ENCODE peak calls at places on chromosomes 7 and 10, in five cellular contexts. M is CD8-positive, alpha-beta memory T cell; T is neural crest cell; E is stimulated activated CD4-positive, alpha-beta T cell treated with anti-CD3 and anti-CD28 coated beads, Interleukin-4, amount 100 ng/mL, for 24 hours; H is ecto neural progenitor cell. S is an unnamed sample.

GRCh38 chr10:65548046-65548445 is 1377.8 kb upstream of the LRRTM3 start:
- DNase-seq in H (no peak), T (no peak), M (no peak), E (no peak), S (no peak)

GRCh38 chr10:51733061-51733460 is 33.7 kb upstream of the CSTF2T start:
- DNase-seq in E (no peak), M (no peak), H (no peak), T (no peak), S (no peak)

GRCh38 chr10:119079572-119080520 is 771 bp downstream of the EIF3A start:
- DNase-seq in E (peak), T (peak), H (peak), M (peak), S (peak)

GRCh38 chr7:123571684-123572083 is 14.1 kb upstream of the NDUFA5 start:
- DNase-seq in T (no peak), M (no peak), H (no peak), E (no peak), S (no peak)

GRCh38 chr10:124741922-124742417 is 2.2 kb downstream of the FAM53B start:
- DNase-seq in M (no peak), T (no peak), E (no peak), H (no peak), S (no peak)

GRCh38 chr10:124012991-124013390 is 80.4 kb downstream of the CHST15 start:
- DNase-seq in E (no peak), H (no peak), M (no peak), T (no peak), S (no peak)

GRCh38 chr7:55651057-55651456 is 78.8 kb upstream of the VOPP1 start:
- DNase-seq in E (no peak), H (no peak), M (no peak), T (no peak), S (no peak)

GRCh38 chr10:97069576-97070362 is 116.0 kb downstream of the SLIT1 start:
- DNase-seq in E (peak), T (no peak), M (no peak), H (no peak), S (no peak)

GRCh38 chr7:24318326-24318725 is 34.3 kb downstream of the NPY start:
- DNase-seq in E (no peak), M (no peak), T (no peak), H (peak), S (no peak)

GRCh38 chr10:21334891-21335696 is 190.4 kb downstream of the SKIDA1 start:
- DNase-seq in H (no peak), T (no peak), E (no peak), M (no peak), S (no peak)

GRCh38 chr7:3558410-3558809 is 257.4 kb downstream of the SDK1 start:
- DNase-seq in M (no peak), E (no peak), H (no peak), T (no peak), S (no peak)

GRCh38 chr10:613217-613616 is 76.3 kb downstream of the DIP2C start:
- DNase-seq in H (no peak), E (no peak), M (no peak), T (no peak), S (no peak)

GRCh38 chr10:94006591-94007550 is 13.1 kb downstream of the PLCE1 start:
- DNase-seq in H (no peak), E (no peak), M (no peak), T (no peak), S (no peak)

GRCh38 chr7:16708980-16709379 is 44.6 kb upstream of the TSPAN13 start:
- DNase-seq in E (no peak), M (no peak), H (no peak), T (no peak), S (no peak)

GRCh38 chr10:34869128-34869836 is 54.2 kb upstream of the PARD3 start:
- DNase-seq in H (no peak), M (no peak), E (no peak), T (no peak), S (peak)

GRCh38 chr10:3869036-3869435 is 84.0 kb upstream of the KLF6 start:
- DNase-seq in H (no peak), T (no peak), M (no peak), E (peak), S (no peak)

GRCh38 chr10:71762324-71762723 is 11.0 kb downstream of the VSIR start:
- DNase-seq in E (no peak), T (no peak), H (no peak), M (no peak), S (no peak)

GRCh38 chr7:151742713-151743480 is 134.0 kb downstream of the PRKAG2 start:
- DNase-seq in H (no peak), E (no peak), M (no peak), T (no peak), S (no peak)

S was measured in T-helper 1 cell.